ENCODE peak calls at places on chromosomes 4 and X, in seven cellular contexts. E is HCT116; L is Panc1; R is astrocyte; Q is K562; A is ovary; K is CD8-positive, alpha-beta memory T cell. Z is an unnamed sample. For H3K27me3 and H3K4me1, the result is how much of the 10 kb centered on the place peaks cover.

GRCh38 chr4:157222764-157223145 is 2.2 kb downstream of the GRIA2 start:
- DNase-seq in E (no peak), L (no peak), R (peak), Q (no peak), A (no peak), K (no peak), Z (peak)

GRCh38 chr4:125704726-125705125 is 390.0 kb downstream of the FAT4 start:
- DNase-seq in E (no peak), L (no peak), R (peak), Q (no peak), A (no peak), K (no peak), Z (peak)

GRCh38 chr4:139672215-139672614 is 6.6 kb downstream of the MGST2 start:
- DNase-seq in E (no peak), L (no peak), R (no peak), Q (no peak), A (no peak), K (no peak), Z (no peak)

GRCh38 chrX:5236096-5236495 is 992.6 kb downstream of the NLGN4X start:
- DNase-seq in E (no peak), L (no peak), R (no peak), Q (no peak), A (no peak), K (no peak), Z (no peak)

GRCh38 chr4:155026715-155027114 is 181.7 kb upstream of the NPY2R start:
- DNase-seq in E (no peak), L (no peak), R (no peak), Q (no peak), A (no peak), K (no peak), Z (no peak)

GRCh38 chrX:74490249-74490648 is 69.0 kb downstream of the SLC16A2 start:
- DNase-seq in E (no peak), L (no peak), R (no peak), Q (no peak), A (no peak), K (no peak), Z (no peak)

GRCh38 chrX:152450076-152450475 is 1.0 kb downstream of the GABRA3 start:
- DNase-seq in E (no peak), L (no peak), R (no peak), Q (no peak), A (no peak), K (no peak), Z (no peak)

GRCh38 chr4:185112104-185112503 is 31.0 kb upstream of the SLC25A4 start:
- DNase-seq in E (peak), L (peak), R (peak), Q (peak), A (no peak), K (no peak), Z (peak)

GRCh38 chrX:46957299-46957698 is 45.1 kb downstream of the JADE3 start:
- DNase-seq in E (no peak), L (no peak), R (no peak), Q (no peak), A (no peak), K (no peak), Z (peak)

GRCh38 chr4:138889216-138889615 is 126.4 kb upstream of the NOCT start:
- DNase-seq in E (no peak), L (no peak), R (no peak), Q (no peak), A (no peak), K (no peak), Z (no peak)

GRCh38 chrX:330726-331144 is 12.1 kb upstream of the GTPBP6 start:
- DNase-seq in E (no peak), L (no peak), R (no peak), Q (no peak), A (no peak), K (no peak), Z (no peak)

GRCh38 chr4:36601864-36602263 is 320.4 kb downstream of the DTHD1 start:
- DNase-seq in E (no peak), L (no peak), R (peak), Q (no peak), A (no peak), K (no peak), Z (no peak)
- H3K27me3 ChIP-seq in E (under half), L (under half), R (under half), Q (under half), A (under half), K (under half), Z (under half)

DNA sequence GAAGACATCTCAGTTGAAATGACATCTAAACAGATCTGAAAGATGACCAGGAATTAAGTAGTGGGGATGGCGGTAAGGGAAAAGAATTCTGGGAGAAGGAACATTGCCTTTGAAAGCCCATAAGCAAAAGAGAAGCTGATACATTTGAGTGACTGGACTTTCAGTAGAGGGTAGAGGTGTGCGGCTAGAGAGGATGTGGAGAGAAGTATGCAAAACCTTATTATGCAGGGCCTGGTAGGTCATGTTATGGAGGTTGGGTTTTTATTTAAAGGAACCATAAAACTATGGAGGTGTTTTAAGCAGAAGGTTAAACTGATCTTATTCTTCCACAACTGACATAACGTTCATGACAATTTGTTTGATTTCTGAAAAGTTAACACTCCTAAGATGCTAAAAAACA is 36.3 kb downstream of the RPS6KA3 start:
- DNase-seq in E (no peak), L (no peak), R (no peak), Q (no peak), A (no peak), K (no peak), Z (no peak)
- H3K4me1 ChIP-seq in E (under half), L (under half), R (under half), Q (under half), A (under half), K (under half), Z (under half)

DNA sequence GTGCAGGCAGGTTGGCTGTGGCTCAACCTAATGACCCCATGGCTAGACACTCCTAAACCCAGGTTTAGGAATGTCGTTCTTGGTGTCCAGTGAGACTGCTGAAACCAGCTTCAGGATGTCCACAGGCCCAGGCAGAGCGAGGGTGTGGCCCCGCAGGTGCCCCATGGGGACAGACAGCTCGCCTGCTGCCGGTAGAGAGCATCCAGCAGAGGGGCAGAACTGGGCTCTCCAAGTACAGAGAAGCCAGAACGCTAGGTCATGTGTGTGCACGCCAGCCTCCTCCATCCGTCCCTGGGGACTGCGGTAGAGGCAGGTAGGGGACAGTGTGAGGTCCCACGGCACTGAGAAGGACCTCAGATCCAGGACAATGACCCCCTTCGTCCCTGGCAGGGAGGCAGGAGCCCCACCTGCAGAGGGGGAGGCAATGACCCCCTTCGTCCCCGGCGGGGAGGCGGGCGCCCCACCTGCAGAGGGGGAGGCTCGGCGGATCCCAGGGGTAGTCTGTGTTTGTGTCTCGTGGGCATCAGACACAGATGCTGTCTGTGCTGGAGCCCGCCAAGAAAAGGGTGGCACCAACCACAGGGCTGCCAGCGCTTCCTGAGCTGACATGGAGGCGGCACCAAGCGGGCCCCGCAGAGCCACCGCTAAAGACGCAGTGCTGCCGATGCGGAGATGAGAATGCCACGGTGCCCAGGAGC is 118.4 kb downstream of the FAM53A start:
- DNase-seq in E (no peak), L (no peak), R (no peak), Q (no peak), A (no peak), K (peak), Z (peak)
- H3K4me3 ChIP-seq in E (no peak), L (no peak), R (no peak), Q (no peak), A (no peak), K (no peak), Z (no peak)

DNA sequence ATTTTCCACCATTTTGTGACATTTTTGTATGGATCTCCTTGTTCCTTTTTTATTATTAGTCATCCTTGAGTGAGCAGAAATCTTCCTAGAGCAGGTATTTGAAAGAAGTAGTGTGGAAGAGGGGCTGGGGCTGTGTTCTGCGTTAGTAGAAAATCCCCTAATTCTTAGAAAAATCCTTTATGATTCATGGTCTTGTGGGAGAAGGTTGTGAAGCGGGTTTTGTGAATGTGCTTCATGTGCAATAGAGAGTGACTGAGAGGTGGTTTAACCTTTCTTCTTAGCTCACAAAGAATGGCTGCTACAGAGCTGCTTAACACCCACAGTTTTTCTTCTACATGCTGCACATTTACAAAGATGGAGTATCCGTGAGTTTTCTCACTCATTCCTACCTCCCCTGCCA is 220.5 kb downstream of the IDS start:
- DNase-seq in E (no peak), L (no peak), R (no peak), Q (no peak), A (no peak), K (no peak), Z (no peak)
- H3K27me3 ChIP-seq in E (under half), L (under half), R (under half), Q (under half), A (under half), K (under half), Z (under half)

GRCh38 chr4:82889287-82889686 is 1.7 kb downstream of the SEC31A start:
- DNase-seq in E (no peak), L (no peak), R (no peak), Q (no peak), A (no peak), K (no peak), Z (no peak)
- H3K4me1 ChIP-seq in E (under half), L (under half), R (under half), Q (under half), A (under half), K (under half), Z (under half)

DNA sequence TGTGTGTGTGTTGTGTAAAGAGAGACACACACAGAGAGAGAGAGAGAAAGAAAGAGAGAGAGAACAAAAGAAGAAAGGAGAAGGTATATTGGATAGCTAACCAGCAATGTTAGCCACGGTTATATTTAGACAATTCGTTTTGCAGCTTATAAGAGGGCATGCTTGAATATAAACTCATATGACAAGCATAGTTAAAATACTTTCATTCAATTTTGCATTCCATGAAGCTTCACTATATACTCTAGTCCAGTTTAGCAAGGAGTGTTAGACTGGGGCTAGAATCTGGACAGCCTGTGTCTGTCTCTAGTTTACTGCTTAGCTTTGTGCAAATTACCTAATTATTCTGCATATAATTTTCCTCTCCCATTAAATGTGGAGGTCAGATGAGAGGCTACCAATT is 525.9 kb upstream of the ZFP42 start:
- DNase-seq in E (no peak), L (no peak), R (no peak), Q (no peak), A (no peak), K (no peak), Z (no peak)
- H3K4me3 ChIP-seq in E (no peak), L (no peak), R (no peak), Q (no peak), A (no peak), K (no peak), Z (no peak)

GRCh38 chrX:63488546-63489373 is 137.6 kb upstream of the SPIN4 start:
- DNase-seq in E (no peak), L (no peak), R (no peak), Q (no peak), A (no peak), K (no peak), Z (no peak)
- H3K27me3 ChIP-seq in E (under half), L (under half), R (under half), Q (under half), A (under half), K (under half), Z (under half)

DNA sequence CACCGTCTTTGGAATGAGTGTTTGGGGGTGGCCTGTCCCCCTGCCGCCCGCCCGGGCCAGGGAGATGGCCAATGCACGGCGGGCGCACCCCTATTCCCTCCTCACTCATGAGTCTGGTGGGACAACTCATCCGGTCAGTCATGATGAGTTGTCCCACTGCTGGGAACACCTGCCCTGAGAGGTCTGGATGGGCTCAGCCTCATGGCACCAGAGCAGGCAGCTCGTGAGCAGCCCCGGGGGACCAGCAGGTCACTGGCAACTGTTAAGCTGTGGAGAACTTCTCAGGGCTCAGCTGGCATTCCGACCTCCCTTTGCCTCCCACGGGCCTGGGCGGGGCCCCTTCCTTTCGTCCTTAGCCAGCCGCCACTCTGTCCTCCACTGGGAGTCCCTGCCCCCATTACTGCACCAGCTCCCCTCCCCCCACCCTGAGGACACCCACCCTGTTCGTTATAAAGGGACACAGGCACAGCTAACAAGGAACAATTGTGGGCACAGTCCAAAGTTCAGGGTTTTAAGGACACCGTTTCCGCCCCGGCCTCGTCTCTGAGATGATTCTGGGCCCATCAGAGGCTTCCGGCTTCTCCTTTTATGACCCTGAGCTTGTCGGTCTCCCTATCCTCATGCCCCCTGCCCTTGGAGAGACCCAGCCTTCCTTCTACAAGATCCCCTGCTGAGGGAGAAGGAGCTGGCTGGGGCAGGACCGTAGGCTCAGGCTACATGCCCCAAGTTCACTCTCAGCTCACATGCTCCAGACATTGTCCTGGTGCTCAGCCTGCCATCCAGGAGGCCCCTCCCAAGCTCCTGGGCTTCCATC is 14.6 kb upstream of the KIAA0232 start:
- DNase-seq in E (no peak), L (no peak), R (no peak), Q (no peak), A (no peak), K (no peak), Z (peak)
- H3K4me1 ChIP-seq in E (under half), L (under half), R (under half), Q (under half), A (under half), K (under half), Z (under half)

DNA sequence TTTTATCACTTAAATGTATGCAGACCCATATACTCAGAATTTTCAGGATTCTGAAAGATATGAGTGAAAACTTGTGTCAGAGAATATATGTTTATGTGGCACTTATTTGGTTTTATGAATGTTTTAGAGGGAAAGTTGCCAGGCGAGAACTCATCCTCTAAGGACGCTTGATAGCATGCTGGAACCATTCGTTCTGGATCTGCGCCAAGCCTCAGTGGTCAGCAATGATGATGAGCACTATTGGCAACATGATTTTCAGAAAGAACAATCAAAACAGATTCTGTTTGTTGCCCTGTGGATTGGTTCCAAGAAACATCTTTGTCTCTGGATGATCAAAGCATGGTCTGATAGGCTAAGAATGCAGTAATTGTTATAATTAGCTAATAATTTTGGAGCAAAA is 32.1 kb upstream of the RAPGEF2 start:
- DNase-seq in E (no peak), L (no peak), R (peak), Q (no peak), A (no peak), K (no peak), Z (peak)
- H3K4me3 ChIP-seq in E (no peak), L (no peak), R (no peak), Q (no peak), A (no peak), K (no peak), Z (no peak)

Z was measured in osteoblast.